ENCODE peak calls at places on chromosomes 7 and 10, in nine cellular contexts. L is effector memory CD8-positive, alpha-beta T cell; I is left colon; V is Right ventricle myocardium superior; U is activated B cell treated with CpG ODN at 0.5 μM for 24 hours; X is gastrocnemius medialis; F is SK-N-SH treated with all-trans-retinoic acid at 6 μM for 48 hours; W is left ventricle myocardium superior; G is CD4-positive, CD25-positive, alpha-beta regulatory T cell. R is an unnamed sample.

GRCh38 chr7:1555046-1555812 is 776 bp downstream of the TMEM184A start:
- ATAC-seq in L (no peak), I (peak; percentile 80), V (no peak), U (no peak), X (peak; percentile 69), F (peak; percentile 79), W (peak; percentile 3), G (no peak), R (no peak)

GRCh38 chr10:87700031-87700796 is 40.5 kb downstream of the PAPSS2 start:
- ATAC-seq in L (no peak), I (no peak), V (peak; percentile 48), U (no peak), X (no peak), F (peak; percentile 46), W (peak; percentile 41), G (no peak), R (no peak)

GRCh38 chr7:45101748-45102147 is 9.7 kb downstream of the TBRG4 start:
- ATAC-seq in L (no peak), I (no peak), V (no peak), U (no peak), X (no peak), F (no peak), W (no peak), G (no peak), R (no peak)

GRCh38 chr7:10688544-10688943 is 285.1 kb upstream of the PHF14 start:
- ATAC-seq in L (no peak), I (no peak), V (no peak), U (no peak), X (no peak), F (no peak), W (no peak), G (no peak), R (no peak)

GRCh38 chr10:92699518-92700272 is 9.9 kb downstream of the HHEX start:
- ATAC-seq in L (peak; percentile 71), I (peak; percentile 59), V (peak; percentile 61), U (peak; percentile 64), X (no peak), F (peak; percentile 75), W (peak; percentile 45), G (peak; percentile 43), R (peak; percentile 71)

GRCh38 chr10:119608316-119609155 is 11.8 kb upstream of the TIAL1 start:
- ATAC-seq in L (peak; percentile 55), I (peak; percentile 85), V (peak; percentile 89), U (no peak), X (peak; percentile 97), F (peak; percentile 99), W (peak; percentile 88), G (peak; percentile 34), R (peak; percentile 31)

GRCh38 chr10:72171175-72171630 is 44.6 kb upstream of the ANAPC16 start:
- ATAC-seq in L (no peak), I (peak; percentile 93), V (no peak), U (no peak), X (no peak), F (peak; percentile 73), W (no peak), G (no peak), R (no peak)

GRCh38 chr10:106557951-106558733 is 606.4 kb downstream of the SORCS1 start:
- ATAC-seq in L (no peak), I (no peak), V (no peak), U (no peak), X (no peak), F (no peak), W (peak; percentile 73), G (no peak), R (no peak)

GRCh38 chr7:95322874-95323273 is 1.5 kb downstream of the PON1 start:
- ATAC-seq in L (no peak), I (no peak), V (no peak), U (no peak), X (no peak), F (no peak), W (no peak), G (no peak), R (no peak)